ENCODE peak calls at places on chromosomes 7 and 10, in five cellular contexts. One of them, this sample, is unnamed.

GRCh38 chr10:53140516-53140915 is 367.9 kb upstream of the MBL2 start:
- DNase-seq in aorta: no peak
- DNase-seq in thoracic aorta: no peak
- DNase-seq in A549: no peak
- DNase-seq in AG04449: peak
- DNase-seq in this sample: no peak

GRCh38 chr10:68043030-68043429 is 32.1 kb downstream of the HERC4 start:
- DNase-seq in aorta: no peak
- DNase-seq in A549: no peak
- DNase-seq in AG04449: no peak
- DNase-seq in thoracic aorta: no peak
- DNase-seq in this sample: no peak

GRCh38 chr7:4838626-4839334 is 23.1 kb downstream of the PAPOLB start:
- DNase-seq in aorta: no peak
- DNase-seq in thoracic aorta: no peak
- DNase-seq in AG04449: no peak
- DNase-seq in A549: no peak
- DNase-seq in this sample: no peak

GRCh38 chr10:102743078-102743587 is 615 bp upstream of the WBP1L start:
- DNase-seq in A549: no peak
- DNase-seq in thoracic aorta: no peak
- DNase-seq in aorta: no peak
- DNase-seq in AG04449: no peak
- DNase-seq in this sample: no peak

GRCh38 chr10:25639646-25640045 is 294.4 kb upstream of the MYO3A start:
- DNase-seq in thoracic aorta: no peak
- DNase-seq in aorta: no peak
- DNase-seq in A549: no peak
- DNase-seq in AG04449: no peak
- DNase-seq in this sample: no peak

GRCh38 chr7:28060371-28060950 is 120.1 kb downstream of the JAZF1 start:
- DNase-seq in AG04449: no peak
- DNase-seq in aorta: no peak
- DNase-seq in thoracic aorta: no peak
- DNase-seq in A549: no peak
- DNase-seq in this sample: no peak

GRCh38 chr10:77715081-77715480 is 77.5 kb upstream of the KCNMA1 start:
- DNase-seq in A549: peak
- DNase-seq in AG04449: no peak
- DNase-seq in thoracic aorta: no peak
- DNase-seq in aorta: no peak
- DNase-seq in this sample: no peak

GRCh38 chr7:1898628-1899185 is 228.6 kb downstream of the ELFN1 start:
- DNase-seq in A549: no peak
- DNase-seq in AG04449: no peak
- DNase-seq in thoracic aorta: no peak
- DNase-seq in aorta: no peak
- DNase-seq in this sample: no peak

GRCh38 chr10:105952153-105952552 is 1212.4 kb downstream of the SORCS1 start:
- DNase-seq in thoracic aorta: no peak
- DNase-seq in A549: no peak
- DNase-seq in aorta: no peak
- DNase-seq in AG04449: no peak
- DNase-seq in this sample: no peak

GRCh38 chr7:132464740-132465139 is 111.5 kb downstream of the PLXNA4 start:
- DNase-seq in AG04449: no peak
- DNase-seq in aorta: peak
- DNase-seq in A549: no peak
- DNase-seq in thoracic aorta: no peak
- DNase-seq in this sample: no peak

GRCh38 chr7:107652642-107653041 is 8.0 kb upstream of the SLC26A4 start:
- DNase-seq in aorta: no peak
- DNase-seq in A549: no peak
- DNase-seq in thoracic aorta: no peak
- DNase-seq in AG04449: no peak
- DNase-seq in this sample: no peak

GRCh38 chr10:80202934-80203834 is 2.2 kb downstream of the ANXA11 start:
- DNase-seq in thoracic aorta: no peak
- DNase-seq in A549: peak
- DNase-seq in aorta: peak
- DNase-seq in AG04449: peak
- DNase-seq in this sample: peak

GRCh38 chr10:117458571-117458970 is 83.3 kb upstream of the PDZD8 start:
- DNase-seq in aorta: no peak
- DNase-seq in thoracic aorta: no peak
- DNase-seq in A549: no peak
- DNase-seq in AG04449: no peak
- DNase-seq in this sample: no peak

GRCh38 chr7:158377800-158378623 is 209.6 kb downstream of the PTPRN2 start:
- DNase-seq in thoracic aorta: no peak
- DNase-seq in A549: no peak
- DNase-seq in AG04449: no peak
- DNase-seq in aorta: peak
- DNase-seq in this sample: no peak

GRCh38 chr7:5643280-5643679 is 138.2 kb downstream of the RNF216 start:
- DNase-seq in A549: peak
- DNase-seq in aorta: no peak
- DNase-seq in AG04449: no peak
- DNase-seq in thoracic aorta: no peak
- DNase-seq in this sample: no peak

GRCh38 chr10:130221456-130222375 is 85.5 kb downstream of the GLRX3 start:
- DNase-seq in A549: no peak
- DNase-seq in AG04449: no peak
- DNase-seq in thoracic aorta: no peak
- DNase-seq in aorta: peak
- DNase-seq in this sample: no peak

GRCh38 chr7:13800694-13801448 is 188.6 kb downstream of the ETV1 start:
- DNase-seq in A549: no peak
- DNase-seq in AG04449: peak
- DNase-seq in aorta: no peak
- DNase-seq in thoracic aorta: no peak
- DNase-seq in this sample: no peak

GRCh38 chr10:77087406-77087805 is 550.2 kb downstream of the KCNMA1 start:
- DNase-seq in A549: no peak
- DNase-seq in thoracic aorta: no peak
- DNase-seq in AG04449: no peak
- DNase-seq in aorta: no peak
- DNase-seq in this sample: no peak

DNA sequence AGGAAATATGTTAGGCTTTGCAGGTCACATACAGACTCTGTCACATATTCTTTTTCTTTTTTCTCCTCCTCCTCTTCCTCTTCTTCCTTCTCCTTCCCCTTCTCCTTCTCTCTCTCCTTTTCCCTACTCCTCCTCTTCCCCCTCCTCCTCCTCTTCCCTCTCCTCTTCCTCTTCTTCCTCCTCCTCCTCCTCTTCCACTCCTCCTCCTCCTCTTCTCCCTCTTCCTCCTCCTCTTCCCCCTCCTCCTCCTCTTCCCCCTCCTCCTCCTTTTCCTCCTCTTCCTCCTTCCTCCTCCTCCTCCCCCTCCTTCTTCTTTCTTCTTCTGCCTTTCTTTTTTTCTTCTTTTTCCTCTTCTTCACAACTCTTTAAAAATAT is 159.8 kb downstream of the KIF20B start:
- DNase-seq in aorta: no peak
- DNase-seq in A549: no peak
- DNase-seq in thoracic aorta: no peak
- DNase-seq in AG04449: no peak
- DNase-seq in this sample: no peak
- H3K4me3 ChIP-seq in aorta: no peak
- H3K4me3 ChIP-seq in A549: no peak
- H3K4me3 ChIP-seq in thoracic aorta: peak
- H3K4me3 ChIP-seq in AG04449: no peak
- H3K4me3 ChIP-seq in this sample: no peak

GRCh38 chr7:155377071-155377836 is 79.6 kb downstream of the INSIG1 start:
- DNase-seq in aorta: no peak
- DNase-seq in thoracic aorta: no peak
- DNase-seq in A549: no peak
- DNase-seq in AG04449: no peak
- DNase-seq in this sample: no peak
- H3K4me3 ChIP-seq in aorta: no peak
- H3K4me3 ChIP-seq in thoracic aorta: peak
- H3K4me3 ChIP-seq in A549: peak
- H3K4me3 ChIP-seq in AG04449: peak
- H3K4me3 ChIP-seq in this sample: peak

GRCh38 chr10:93072225-93072712 is 1.4 kb upstream of the CYP26A1 start:
- DNase-seq in A549: no peak
- DNase-seq in aorta: no peak
- DNase-seq in thoracic aorta: no peak
- DNase-seq in AG04449: no peak
- DNase-seq in this sample: no peak
- H3K4me3 ChIP-seq in A549: no peak
- H3K4me3 ChIP-seq in aorta: peak
- H3K4me3 ChIP-seq in thoracic aorta: peak
- H3K4me3 ChIP-seq in AG04449: no peak
- H3K4me3 ChIP-seq in this sample: peak

GRCh38 chr7:73823873-73824597 is 6.8 kb upstream of the CLDN4 start:
- DNase-seq in thoracic aorta: no peak
- DNase-seq in aorta: peak
- DNase-seq in AG04449: no peak
- DNase-seq in A549: no peak
- DNase-seq in this sample: no peak

GRCh38 chr7:73824986-73825385 is 5.8 kb upstream of the CLDN4 start:
- DNase-seq in A549: no peak
- DNase-seq in thoracic aorta: no peak
- DNase-seq in aorta: peak
- DNase-seq in AG04449: no peak
- DNase-seq in this sample: peak

GRCh38 chr7:73820013-73820412 is 10.8 kb upstream of the CLDN4 start:
- DNase-seq in A549: no peak
- DNase-seq in aorta: peak
- DNase-seq in AG04449: no peak
- DNase-seq in thoracic aorta: no peak
- DNase-seq in this sample: no peak

GRCh38 chr7:73822319-73823173 is 8.2 kb upstream of the CLDN4 start:
- DNase-seq in thoracic aorta: no peak
- DNase-seq in A549: peak
- DNase-seq in aorta: peak
- DNase-seq in AG04449: peak
- DNase-seq in this sample: peak

DNA sequence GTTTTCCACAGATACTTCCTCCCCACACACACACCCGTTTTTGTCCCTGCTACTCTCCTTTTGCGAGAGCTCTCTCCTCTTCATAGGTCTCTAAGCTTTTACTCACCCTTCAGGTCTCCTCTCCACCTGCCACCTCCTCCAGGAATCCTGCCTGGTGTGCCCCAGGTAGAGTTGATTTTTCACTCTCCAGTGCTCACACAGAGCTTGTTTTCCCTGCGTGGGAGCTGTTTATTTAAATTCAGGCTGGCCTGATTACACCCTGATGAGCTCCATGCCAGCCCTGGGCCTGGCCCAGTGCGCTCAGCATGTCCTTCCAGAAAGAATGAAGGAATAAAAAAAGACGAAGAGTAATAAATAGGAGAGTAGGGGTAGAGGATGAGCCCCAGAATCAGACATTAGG is 7.5 kb upstream of the CLDN4 start:
- DNase-seq in AG04449: no peak
- DNase-seq in thoracic aorta: no peak
- DNase-seq in aorta: peak
- DNase-seq in A549: no peak
- DNase-seq in this sample: no peak
- H3K4me3 ChIP-seq in AG04449: no peak
- H3K4me3 ChIP-seq in thoracic aorta: no peak
- H3K4me3 ChIP-seq in aorta: no peak
- H3K4me3 ChIP-seq in A549: no peak
- H3K4me3 ChIP-seq in this sample: no peak

This sample was measured in breast epithelium.